ENCODE peak calls at places on chromosome 12, in six cellular contexts. One of them, this sample, is unnamed.

GRCh38 chr12:59115995-59116394 is 195.7 kb upstream of the LRIG3 start:
- DNase-seq in aorta: no peak
- DNase-seq in EH: no peak
- DNase-seq in epithelial cell of prostate: no peak
- DNase-seq in SK-N-DZ: no peak
- DNase-seq in 8988T: no peak
- DNase-seq in this sample: no peak

GRCh38 chr12:18383203-18383602 is 121.9 kb downstream of the PIK3C2G start:
- DNase-seq in aorta: no peak
- DNase-seq in EH: peak; percentile 96
- DNase-seq in epithelial cell of prostate: peak; percentile 3
- DNase-seq in SK-N-DZ: no peak
- DNase-seq in 8988T: no peak
- DNase-seq in this sample: peak; percentile 65

GRCh38 chr12:823043-823698 is 70.8 kb downstream of the WNK1 start:
- DNase-seq in aorta: no peak
- DNase-seq in EH: no peak
- DNase-seq in epithelial cell of prostate: no peak
- DNase-seq in SK-N-DZ: no peak
- DNase-seq in 8988T: no peak
- DNase-seq in this sample: no peak

GRCh38 chr12:56288705-56289387 is 11.3 kb downstream of the CS start:
- DNase-seq in aorta: no peak
- DNase-seq in EH: no peak
- DNase-seq in epithelial cell of prostate: no peak
- DNase-seq in SK-N-DZ: no peak
- DNase-seq in 8988T: no peak
- DNase-seq in this sample: no peak

GRCh38 chr12:82608706-82609105 is 78.0 kb upstream of the TMTC2 start:
- DNase-seq in aorta: no peak
- DNase-seq in EH: peak; percentile 64
- DNase-seq in epithelial cell of prostate: no peak
- DNase-seq in SK-N-DZ: no peak
- DNase-seq in 8988T: no peak
- DNase-seq in this sample: peak; percentile 25

GRCh38 chr12:60209521-60209920 is 613.7 kb downstream of the SLC16A7 start:
- DNase-seq in aorta: no peak
- DNase-seq in EH: no peak
- DNase-seq in epithelial cell of prostate: no peak
- DNase-seq in SK-N-DZ: no peak
- DNase-seq in 8988T: no peak
- DNase-seq in this sample: no peak

GRCh38 chr12:91722072-91722471 is 423.6 kb downstream of the BTG1 start:
- DNase-seq in aorta: no peak
- DNase-seq in EH: no peak
- DNase-seq in epithelial cell of prostate: peak; percentile 90
- DNase-seq in SK-N-DZ: no peak
- DNase-seq in 8988T: no peak
- DNase-seq in this sample: no peak

GRCh38 chr12:55658635-55659391 is 22.1 kb downstream of the OR10P1 start:
- DNase-seq in aorta: no peak
- DNase-seq in EH: no peak
- DNase-seq in epithelial cell of prostate: no peak
- DNase-seq in SK-N-DZ: no peak
- DNase-seq in 8988T: no peak
- DNase-seq in this sample: no peak

GRCh38 chr12:50087995-50088394 is 2.9 kb downstream of the SMARCD1 start:
- DNase-seq in aorta: no peak
- DNase-seq in EH: peak; percentile 75
- DNase-seq in epithelial cell of prostate: peak; percentile 56
- DNase-seq in SK-N-DZ: no peak
- DNase-seq in 8988T: no peak
- DNase-seq in this sample: peak; percentile 58

This sample was measured in AG20443.